ENCODE peak calls at places on chromosome 10, in ten cellular contexts. O is activated gamma-delta T cell treated with anti-CD3 and anti-CD28 coated beads, Interleukin-2, amount 50 U/mL, for 16 hours; X is effector memory CD4-positive, alpha-beta T cell; L is activated CD4-positive, CD25-positive, alpha-beta regulatory T cell treated with anti-CD3 and anti-CD28 coated beads, Interleukin-2, amount 50 U/mL, for 72 hours; Q is activated CD4-positive, alpha-beta T cell treated with anti-CD3 and anti-CD28 coated beads for 48 hours; N is stimulated activated CD8-positive, alpha-beta memory T cell treated with anti-CD3 and anti-CD28 coated beads, Interleukin-15, amount 100 ng/mL, for 4 hours; A is hepatocyte; G is amniotic stem cell; U is activated CD8-positive, alpha-beta memory T cell treated with anti-CD3 and anti-CD28 coated beads, Interleukin-2, amount 50 U/mL, for 48 hours; D is AG09309. B is an unnamed sample.

GRCh38 chr10:15035385-15036301 is 8.1 kb upstream of the OLAH start:
- DNase-seq in L (no peak), A (no peak), O (no peak), N (no peak), U (no peak), G (no peak), Q (no peak), D (no peak), X (no peak), B (no peak)

GRCh38 chr10:125621052-125621451 is 61.9 kb downstream of the TEX36 start:
- DNase-seq in A (no peak), D (no peak), X (no peak), U (no peak), L (no peak), Q (no peak), G (no peak), N (no peak), O (no peak), B (no peak)

GRCh38 chr10:20953120-20953519 is 56.0 kb upstream of the NEBL start:
- DNase-seq in D (no peak), Q (no peak), O (no peak), X (no peak), L (no peak), N (no peak), U (no peak), A (no peak), G (no peak), B (no peak)

GRCh38 chr10:45407542-45407941 is 33.5 kb downstream of the ALOX5 start:
- DNase-seq in O (no peak), L (no peak), G (no peak), A (no peak), U (no peak), Q (no peak), D (no peak), X (no peak), N (no peak), B (no peak)

GRCh38 chr10:122051609-122052385 is 62.8 kb downstream of the TACC2 start:
- DNase-seq in N (no peak), O (no peak), X (no peak), L (no peak), D (peak), U (no peak), G (peak), A (peak), Q (no peak), B (no peak)

GRCh38 chr10:110214380-110214826 is 7.0 kb downstream of the MXI1 start:
- DNase-seq in X (no peak), N (no peak), Q (no peak), U (no peak), O (no peak), A (no peak), G (no peak), D (no peak), L (no peak), B (no peak)

GRCh38 chr10:29765330-29765729 is 130.6 kb upstream of the SVIL start:
- DNase-seq in X (no peak), N (no peak), O (no peak), A (no peak), L (no peak), Q (no peak), U (no peak), G (no peak), D (no peak), B (no peak)

GRCh38 chr10:95755511-95756004 is 405 bp upstream of the ENTPD1 start:
- DNase-seq in X (no peak), U (no peak), N (no peak), Q (no peak), L (no peak), A (peak), O (no peak), G (no peak), D (no peak), B (no peak)

GRCh38 chr10:118810796-118811195 is 56.0 kb upstream of the CACUL1 start:
- DNase-seq in D (no peak), Q (no peak), A (no peak), L (no peak), U (no peak), X (no peak), G (no peak), N (no peak), O (no peak), B (no peak)

GRCh38 chr10:31031205-31031665 is 430 bp downstream of the ZNF438 start:
- DNase-seq in X (no peak), L (no peak), D (no peak), A (no peak), O (no peak), N (no peak), U (no peak), G (no peak), Q (no peak), B (no peak)

GRCh38 chr10:132925614-132926013 is 16.8 kb downstream of the CFAP46 start:
- DNase-seq in O (no peak), X (no peak), Q (no peak), N (no peak), U (no peak), L (no peak), A (no peak), G (no peak), D (no peak), B (no peak)

GRCh38 chr10:14296081-14296709 is 34.5 kb downstream of the FRMD4A start:
- DNase-seq in X (no peak), N (no peak), G (no peak), O (no peak), Q (no peak), U (no peak), D (no peak), L (no peak), A (peak), B (no peak)

GRCh38 chr10:920450-920849 is 11.1 kb downstream of the LARP4B start:
- DNase-seq in G (no peak), Q (no peak), N (no peak), U (no peak), O (no peak), X (no peak), D (no peak), L (no peak), A (no peak), B (no peak)

GRCh38 chr10:93379366-93380042 is 102.6 kb downstream of the MYOF start:
- DNase-seq in N (no peak), A (no peak), G (peak), O (no peak), Q (peak), X (no peak), L (no peak), D (no peak), U (peak), B (no peak)

GRCh38 chr10:30828680-30829079 is 199.1 kb upstream of the LYZL2 start:
- DNase-seq in Q (no peak), O (no peak), A (no peak), U (no peak), G (no peak), L (no peak), X (no peak), N (no peak), D (no peak), B (no peak)

GRCh38 chr10:96290368-96291133 is 13.7 kb upstream of the DNTT start:
- DNase-seq in Q (no peak), A (no peak), O (no peak), U (no peak), X (no peak), L (no peak), N (no peak), D (no peak), G (no peak), B (no peak)

GRCh38 chr10:597976-598375 is 91.5 kb downstream of the DIP2C start:
- DNase-seq in A (no peak), X (no peak), O (no peak), D (no peak), N (no peak), U (no peak), Q (no peak), G (no peak), L (peak), B (no peak)

GRCh38 chr10:62083868-62084267 is 182.4 kb downstream of the ARID5B start:
- DNase-seq in Q (no peak), L (no peak), D (no peak), O (no peak), A (peak), U (no peak), X (no peak), G (no peak), N (no peak), B (no peak)

GRCh38 chr10:48506147-48506917 is 98.5 kb downstream of the ARHGAP22 start:
- DNase-seq in X (no peak), O (no peak), L (no peak), A (peak), D (no peak), G (no peak), U (no peak), N (no peak), Q (peak), B (peak)

GRCh38 chr10:130835068-130835467 is 476.5 kb downstream of the TCERG1L start:
- DNase-seq in N (no peak), L (no peak), O (no peak), U (no peak), A (no peak), G (no peak), D (no peak), X (no peak), Q (no peak), B (no peak)

GRCh38 chr10:86940677-86941076 is 16.7 kb downstream of the MMRN2 start:
- DNase-seq in L (no peak), X (no peak), A (no peak), U (no peak), N (no peak), D (no peak), G (no peak), Q (no peak), O (no peak), B (no peak)